ENCODE peak calls at places on chromosomes 11 and 22, in six cellular contexts. A, Y, U, B, V and N are unnamed samples.

GRCh38 chr11:117908959-117909610 is 20.1 kb downstream of the TMPRSS13 start:
- DNase-seq in A (peak), B (no peak), V (no peak), Y (no peak), U (no peak), N (no peak)

GRCh38 chr11:2314525-2315394 is 12.9 kb downstream of the TSPAN32 start:
- DNase-seq in V (no peak), A (peak), Y (no peak), B (no peak), U (peak), N (no peak)

GRCh38 chr22:50271011-50271394 is 823 bp upstream of the MAPK11 start:
- DNase-seq in Y (no peak), U (no peak), B (no peak), A (no peak), V (no peak), N (no peak)

GRCh38 chr11:122843281-122844150 is 5.2 kb downstream of the CRTAM start:
- DNase-seq in V (no peak), B (no peak), A (no peak), U (no peak), Y (peak), N (no peak)

GRCh38 chr11:32781721-32782120 is 12.7 kb downstream of the CCDC73 start:
- DNase-seq in Y (no peak), A (no peak), U (no peak), B (no peak), V (no peak), N (no peak)

GRCh38 chr22:43094085-43094484 is 4.9 kb upstream of the TTLL1 start:
- DNase-seq in B (no peak), Y (peak), A (no peak), U (no peak), V (no peak), N (peak)

GRCh38 chr11:119829407-119829806 is 100.4 kb upstream of the NECTIN1 start:
- DNase-seq in A (no peak), U (no peak), Y (no peak), V (no peak), B (no peak), N (no peak)

GRCh38 chr11:95092549-95093324 is 3.1 kb downstream of the ENDOD1 start:
- DNase-seq in U (peak), B (no peak), A (peak), V (no peak), Y (peak), N (no peak)

GRCh38 chr11:47950396-47950795 is 30.0 kb upstream of the PTPRJ start:
- DNase-seq in U (no peak), Y (no peak), A (no peak), V (peak), B (no peak), N (no peak)

GRCh38 chr22:44668190-44668885 is 33.7 kb upstream of the PRR5 start:
- DNase-seq in B (peak), A (peak), U (peak), Y (no peak), V (no peak), N (no peak)

GRCh38 chr11:38948392-38948791 is 2350.4 kb upstream of the RAG2 start:
- DNase-seq in A (no peak), Y (no peak), V (no peak), U (no peak), B (no peak), N (no peak)

DNA sequence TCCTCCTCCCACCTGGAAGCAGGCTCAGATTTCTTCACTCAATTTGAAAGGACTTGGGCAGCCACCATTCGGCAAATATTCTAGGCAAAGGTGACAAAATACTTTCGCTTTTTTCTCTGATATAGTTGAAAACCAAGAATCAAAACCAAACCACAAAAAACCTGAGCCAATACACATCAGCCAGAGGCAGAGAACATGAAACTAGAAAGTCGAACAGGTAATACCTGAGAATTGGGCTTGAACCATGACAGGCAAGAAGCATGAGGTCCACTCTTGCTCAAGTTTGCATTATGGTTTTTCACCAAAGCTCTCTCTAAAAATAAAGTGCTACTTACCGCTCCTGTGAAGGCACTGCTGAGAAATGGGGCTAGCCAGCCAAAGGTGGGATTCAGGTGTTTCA is 26.2 kb upstream of the LDLRAD3 start:
- DNase-seq in A (no peak), V (no peak), B (no peak), U (no peak), Y (no peak), N (no peak)
- TF ChIP-seq GABPA in A (no peak), V (no peak), B (no peak), U (no peak), Y (no peak), N (no peak)

DNA sequence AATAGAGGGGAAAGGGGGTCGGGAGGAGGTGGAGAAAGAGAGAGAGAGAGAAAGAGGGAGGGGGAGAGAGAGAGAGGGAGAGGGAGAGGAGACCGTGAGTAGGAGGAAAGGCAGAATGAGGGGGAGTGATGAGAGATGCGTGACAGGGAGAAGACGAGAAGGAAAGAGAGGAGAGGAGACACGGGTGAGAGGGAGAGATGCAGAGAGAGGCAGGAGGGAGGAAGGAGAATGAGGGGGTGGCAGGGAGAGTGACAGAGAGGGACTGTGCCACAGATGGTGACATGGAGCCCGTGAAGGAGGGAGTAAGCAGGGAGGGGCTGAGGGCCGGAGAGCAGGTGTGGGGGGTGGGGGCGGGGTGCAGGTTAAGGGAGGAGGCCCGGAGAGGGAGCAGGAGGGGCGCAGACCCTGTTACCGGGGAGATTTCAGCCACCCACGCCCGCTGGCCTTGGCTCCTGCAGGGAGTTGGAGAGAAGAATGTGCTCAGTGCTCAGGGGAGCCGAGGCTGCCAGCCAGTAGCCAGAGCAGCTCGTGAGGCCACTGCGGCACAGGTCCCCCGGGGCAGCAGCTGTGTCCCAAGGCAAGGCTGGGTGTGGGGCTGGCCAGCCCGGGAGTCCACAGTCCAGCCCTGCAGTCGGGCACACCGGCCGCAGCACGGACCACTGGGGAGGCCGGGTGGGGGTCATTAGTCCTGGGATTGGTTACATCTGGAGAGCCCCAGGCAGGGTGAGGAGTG is at the start of gene SSTR3:
- DNase-seq in U (peak), B (peak), V (no peak), Y (no peak), A (peak), N (no peak)
- TF ChIP-seq GABPA in U (no peak), B (no peak), V (no peak), Y (no peak), A (no peak), N (no peak)

GRCh38 chr22:45744442-45744841 is 72.8 kb downstream of the ATXN10 start:
- DNase-seq in Y (no peak), U (no peak), V (no peak), B (no peak), A (no peak), N (no peak)

GRCh38 chr22:45740236-45740635 is 68.6 kb downstream of the ATXN10 start:
- DNase-seq in U (no peak), A (no peak), V (no peak), B (no peak), Y (no peak), N (no peak)

GRCh38 chr22:45738206-45738605 is 66.6 kb downstream of the ATXN10 start:
- DNase-seq in U (no peak), Y (no peak), B (no peak), V (no peak), A (no peak), N (no peak)

GRCh38 chr22:45743687-45744086 is 72.1 kb downstream of the ATXN10 start:
- DNase-seq in A (no peak), U (no peak), Y (peak), V (no peak), B (no peak), N (no peak)

DNA sequence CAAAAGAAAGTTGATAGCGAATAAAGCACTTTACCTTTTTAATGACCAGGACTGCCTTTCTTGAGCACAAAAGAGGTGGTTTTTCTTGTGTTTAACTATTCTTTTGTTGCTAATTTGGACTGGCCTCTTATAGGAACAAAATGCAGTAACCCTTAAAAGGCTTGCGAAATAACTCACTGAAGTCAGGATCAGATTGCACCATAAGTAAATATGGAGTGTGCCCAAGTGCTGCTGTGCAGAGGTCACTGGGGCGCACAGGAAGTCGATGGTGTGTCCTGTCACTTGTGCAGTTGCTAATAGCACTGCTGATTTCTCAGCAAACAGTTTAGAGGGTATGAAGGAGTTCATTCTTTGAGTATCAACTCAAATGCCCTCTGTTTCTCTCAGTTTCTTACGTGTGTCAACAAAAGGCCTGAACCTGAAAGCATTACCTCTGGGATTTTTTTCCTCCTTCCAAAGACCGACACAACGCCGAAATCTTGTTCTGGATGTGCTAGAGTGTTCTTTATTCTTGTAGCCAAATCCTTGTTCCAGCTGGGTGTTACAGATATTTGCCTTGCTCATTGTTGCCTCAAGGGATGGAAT is 71.3 kb downstream of the ATXN10 start:
- DNase-seq in A (no peak), B (no peak), U (no peak), V (no peak), Y (peak), N (peak)
- TF ChIP-seq GABPA in A (no peak), B (no peak), U (no peak), V (no peak), Y (peak), N (no peak)

GRCh38 chr11:61682093-61682732 is 2.0 kb downstream of the DAGLA start:
- DNase-seq in A (peak), B (no peak), Y (peak), V (no peak), U (no peak), N (no peak)

GRCh38 chr11:61685611-61685955 is 5.4 kb downstream of the DAGLA start:
- DNase-seq in Y (no peak), B (no peak), V (no peak), A (no peak), U (no peak), N (no peak)

GRCh38 chr11:61684870-61685610 is 4.8 kb downstream of the DAGLA start:
- DNase-seq in Y (no peak), V (no peak), B (no peak), U (no peak), A (no peak), N (no peak)

GRCh38 chr11:61683116-61683515 is 2.9 kb downstream of the DAGLA start:
- DNase-seq in B (no peak), A (peak), U (no peak), Y (no peak), V (no peak), N (no peak)

DNA sequence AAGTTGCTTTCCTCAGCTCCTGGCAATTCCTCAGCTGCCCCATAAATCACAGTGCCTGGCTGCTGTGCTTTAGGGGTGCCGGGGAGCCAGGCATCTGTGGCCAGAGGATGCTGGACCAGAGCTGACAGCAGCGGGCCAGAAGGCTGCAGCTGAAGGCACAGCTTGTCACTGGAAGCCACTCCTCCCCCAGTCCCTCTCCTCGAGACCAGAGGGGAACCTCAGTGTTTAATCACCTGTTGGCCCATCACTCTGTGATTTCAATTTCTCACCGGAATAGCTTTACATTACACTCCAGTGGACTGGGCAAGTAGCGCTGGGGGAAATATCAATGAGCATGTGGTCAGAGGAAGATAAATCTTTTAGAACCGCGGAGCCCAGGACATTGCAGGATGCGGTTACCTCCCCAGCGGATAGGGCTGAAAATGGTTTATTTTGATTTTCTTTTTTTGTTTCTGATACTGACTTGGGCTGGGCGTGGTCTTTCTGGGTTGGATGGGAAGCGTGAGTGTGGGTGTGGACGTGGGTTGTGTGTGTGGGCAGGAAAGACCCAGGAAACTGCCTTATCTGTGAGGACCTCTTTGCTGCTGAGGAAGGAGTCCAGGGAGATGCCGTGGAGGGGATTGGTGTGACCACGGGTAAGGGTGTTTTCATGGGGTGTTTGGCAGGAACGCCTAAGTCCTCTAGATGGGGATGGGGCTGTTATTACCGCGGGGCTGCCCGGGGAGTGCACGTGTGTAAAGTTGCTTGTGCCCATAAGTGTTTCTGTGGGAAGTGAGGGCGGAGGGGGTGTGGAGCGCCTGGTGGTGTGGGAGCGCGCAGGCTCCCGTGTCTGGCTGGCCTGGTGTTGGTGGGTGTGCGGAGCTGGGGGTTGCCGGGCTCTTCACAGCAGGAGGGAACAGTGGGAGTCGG is 4.0 kb downstream of the DAGLA start:
- DNase-seq in V (no peak), A (no peak), B (no peak), U (no peak), Y (no peak), N (no peak)
- TF ChIP-seq GABPA in V (no peak), A (no peak), B (no peak), U (no peak), Y (no peak), N (no peak)

GRCh38 chr11:58650496-58650895 is 28.0 kb downstream of the CNTF start:
- DNase-seq in V (no peak), U (no peak), B (no peak), A (no peak), Y (no peak), N (no peak)

GRCh38 chr11:58652726-58653280 is 30.3 kb downstream of the CNTF start:
- DNase-seq in Y (no peak), V (no peak), U (no peak), B (no peak), A (no peak), N (no peak)

GRCh38 chr11:58654908-58655296 is 32.4 kb downstream of the CNTF start:
- DNase-seq in B (no peak), U (no peak), A (no peak), V (no peak), Y (no peak), N (no peak)

GRCh38 chr11:58656348-58656747 is 33.9 kb downstream of the CNTF start:
- DNase-seq in Y (no peak), U (no peak), B (no peak), V (no peak), A (no peak), N (no peak)

GRCh38 chr11:58654079-58654907 is 31.8 kb downstream of the CNTF start:
- DNase-seq in Y (peak), U (peak), V (peak), B (peak), A (peak), N (peak)
- TF ChIP-seq GABPA in Y (no peak), U (no peak), V (no peak), B (no peak), A (no peak), N (no peak)

DNA sequence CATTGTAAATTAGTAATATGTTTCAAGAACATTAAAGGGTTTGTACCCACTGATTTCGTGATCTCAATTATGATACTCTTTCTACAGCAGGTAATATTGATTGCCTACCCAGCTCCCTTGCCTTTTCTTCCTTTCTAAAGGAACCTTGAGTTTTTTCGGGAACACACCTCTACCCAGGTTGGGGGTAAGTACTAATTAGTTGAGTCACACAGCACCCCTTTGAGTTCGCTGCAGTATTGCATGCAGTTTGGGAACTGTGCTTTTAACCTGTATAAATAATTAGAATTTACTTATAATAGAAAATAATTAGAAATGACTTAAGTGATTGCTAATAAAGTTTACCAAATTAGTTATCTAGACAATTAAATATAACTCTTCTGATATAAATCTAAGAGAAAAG is 24.9 kb downstream of the ARHGAP42 start:
- DNase-seq in B (no peak), V (no peak), U (no peak), A (no peak), Y (no peak), N (no peak)
- TF ChIP-seq GABPA in B (no peak), V (no peak), U (no peak), A (no peak), Y (no peak), N (no peak)

GRCh38 chr11:25650319-25650718 is 681.6 kb upstream of the ANO3 start:
- DNase-seq in U (no peak), V (no peak), A (no peak), Y (no peak), B (no peak), N (no peak)
- TF ChIP-seq GABPA in U (no peak), V (no peak), A (no peak), Y (no peak), B (no peak), N (no peak)

GRCh38 chr22:19812910-19813309 is 41.8 kb downstream of the GNB1L start:
- DNase-seq in Y (no peak), B (peak), V (no peak), U (no peak), A (no peak), N (no peak)
- TF ChIP-seq GABPA in Y (no peak), B (no peak), V (no peak), U (no peak), A (no peak), N (no peak)

GRCh38 chr11:42528471-42528870 is 783.3 kb upstream of the API5 start:
- DNase-seq in A (no peak), B (no peak), Y (no peak), U (no peak), V (no peak), N (no peak)

GRCh38 chr11:42526366-42526765 is 785.4 kb upstream of the API5 start:
- DNase-seq in B (no peak), Y (no peak), A (no peak), U (no peak), V (no peak), N (no peak)

GRCh38 chr11:42521994-42522393 is 789.8 kb upstream of the API5 start:
- DNase-seq in A (no peak), B (no peak), U (no peak), V (no peak), Y (no peak), N (no peak)

GRCh38 chr11:42524534-42525227 is 787.1 kb upstream of the API5 start:
- DNase-seq in A (peak), U (peak), B (peak), V (peak), Y (peak), N (peak)
- TF ChIP-seq GABPA in A (no peak), U (no peak), B (no peak), V (no peak), Y (no peak), N (no peak)

DNA sequence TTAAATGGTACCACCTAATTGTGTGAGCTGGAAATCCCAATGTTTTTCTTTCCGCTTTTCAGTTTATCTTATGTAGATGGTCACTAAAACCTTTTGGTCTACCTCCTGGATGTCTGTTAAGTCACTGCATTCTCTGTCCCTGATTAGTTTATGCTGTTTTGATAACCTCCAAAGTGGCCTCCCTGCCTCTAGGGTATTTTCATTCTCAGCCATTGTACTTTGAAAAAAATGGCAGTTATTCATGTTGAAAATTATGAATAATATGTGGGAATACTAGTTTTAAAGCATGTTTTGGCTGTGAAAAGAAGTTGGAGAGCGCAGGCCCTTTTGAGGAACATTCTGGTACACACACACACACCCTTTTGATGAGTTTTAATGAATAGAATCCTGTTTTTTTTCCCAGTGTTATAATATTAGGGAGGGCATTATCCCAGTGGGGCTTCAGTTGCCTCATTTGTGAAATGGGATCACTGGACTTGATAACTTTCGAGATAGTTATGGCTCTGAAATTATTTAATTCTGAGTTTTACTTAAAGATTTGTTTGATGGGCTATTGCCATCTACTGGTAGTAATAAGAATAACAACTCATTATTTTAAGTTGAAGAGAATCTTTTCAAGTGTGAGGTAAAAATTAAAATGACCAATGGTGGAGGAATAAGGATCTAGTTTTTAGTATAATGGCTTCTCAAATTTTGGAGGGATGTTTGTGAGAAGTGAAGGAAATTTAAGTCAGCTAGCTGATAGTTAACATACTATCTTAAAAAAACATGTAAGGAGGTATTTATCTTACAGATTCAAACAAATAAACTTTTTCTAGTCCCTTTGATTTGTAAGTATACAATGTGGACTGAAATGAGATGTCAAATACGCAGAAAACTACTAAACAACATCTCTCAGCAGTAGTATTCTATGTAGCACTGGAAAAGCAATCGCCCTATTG is 3.9 kb downstream of the FDX1 start:
- DNase-seq in B (no peak), A (peak), V (no peak), Y (peak), U (peak), N (no peak)
- TF ChIP-seq GABPA in B (no peak), A (no peak), V (no peak), Y (no peak), U (no peak), N (no peak)